ENCODE peak calls at places on chromosomes 16 and 17, in six cellular contexts. M, I, P, Z, D and Y are unnamed samples.

GRCh38 chr17:74591503-74591902 is 580 bp downstream of the CD300LD start:
- DNase-seq in M (no peak), I (no peak), P (no peak), Z (no peak), D (no peak), Y (no peak)

GRCh38 chr17:81102352-81102751 is 63.0 kb upstream of the PVALEF start:
- DNase-seq in M (no peak), I (no peak), P (no peak), Z (no peak), D (no peak), Y (no peak)

GRCh38 chr17:61400058-61400785 is 579 bp downstream of the TBX2 start:
- DNase-seq in M (peak; percentile 52), I (no peak), P (no peak), Z (no peak), D (no peak), Y (no peak)

GRCh38 chr17:79622776-79623175 is 11.9 kb upstream of the RBFOX3 start:
- DNase-seq in M (no peak), I (no peak), P (no peak), Z (no peak), D (no peak), Y (peak; percentile 90)

GRCh38 chr17:48051706-48052486 is 3.7 kb downstream of the NFE2L1 start:
- DNase-seq in M (peak; percentile 43), I (peak; percentile 28), P (peak; percentile 23), Z (no peak), D (peak; percentile 50), Y (peak; percentile 93)

GRCh38 chr16:69859105-69859969 is 91.8 kb upstream of the CLEC18A start:
- DNase-seq in M (peak; percentile 92), I (no peak), P (no peak), Z (peak; percentile 33), D (peak; percentile 75), Y (no peak)

GRCh38 chr16:74726736-74727135 is 26.1 kb upstream of the MLKL start:
- DNase-seq in M (peak; percentile 86), I (no peak), P (peak; percentile 72), Z (no peak), D (peak; percentile 29), Y (no peak)

GRCh38 chr16:9706217-9706616 is 476.0 kb downstream of the GRIN2A start:
- DNase-seq in M (no peak), I (no peak), P (no peak), Z (no peak), D (no peak), Y (no peak)

GRCh38 chr17:13311301-13311700 is 290.4 kb downstream of the HS3ST3A1 start:
- DNase-seq in M (no peak), I (no peak), P (no peak), Z (no peak), D (no peak), Y (no peak)

GRCh38 chr17:34613064-34614019 is 34.0 kb downstream of the TMEM132E start:
- DNase-seq in M (peak; percentile 53), I (peak; percentile 11), P (no peak), Z (no peak), D (no peak), Y (no peak)

GRCh38 chr17:48498168-48498840 is 32.5 kb downstream of the HOXB1 start:
- DNase-seq in M (peak; percentile 35), I (peak; percentile 12), P (no peak), Z (no peak), D (no peak), Y (no peak)

GRCh38 chr17:75240394-75241142 is 20.8 kb downstream of the GGA3 start:
- DNase-seq in M (peak; percentile 90), I (no peak), P (peak; percentile 60), Z (peak; percentile 35), D (no peak), Y (no peak)

GRCh38 chr17:7932483-7932891 is 481 bp downstream of the CNTROB start:
- DNase-seq in M (peak; percentile 65), I (no peak), P (peak; percentile 7), Z (no peak), D (peak; percentile 43), Y (no peak)

GRCh38 chr17:13346081-13346533 is 255.6 kb downstream of the HS3ST3A1 start:
- DNase-seq in M (peak; percentile 64), I (no peak), P (no peak), Z (no peak), D (no peak), Y (no peak)

DNA sequence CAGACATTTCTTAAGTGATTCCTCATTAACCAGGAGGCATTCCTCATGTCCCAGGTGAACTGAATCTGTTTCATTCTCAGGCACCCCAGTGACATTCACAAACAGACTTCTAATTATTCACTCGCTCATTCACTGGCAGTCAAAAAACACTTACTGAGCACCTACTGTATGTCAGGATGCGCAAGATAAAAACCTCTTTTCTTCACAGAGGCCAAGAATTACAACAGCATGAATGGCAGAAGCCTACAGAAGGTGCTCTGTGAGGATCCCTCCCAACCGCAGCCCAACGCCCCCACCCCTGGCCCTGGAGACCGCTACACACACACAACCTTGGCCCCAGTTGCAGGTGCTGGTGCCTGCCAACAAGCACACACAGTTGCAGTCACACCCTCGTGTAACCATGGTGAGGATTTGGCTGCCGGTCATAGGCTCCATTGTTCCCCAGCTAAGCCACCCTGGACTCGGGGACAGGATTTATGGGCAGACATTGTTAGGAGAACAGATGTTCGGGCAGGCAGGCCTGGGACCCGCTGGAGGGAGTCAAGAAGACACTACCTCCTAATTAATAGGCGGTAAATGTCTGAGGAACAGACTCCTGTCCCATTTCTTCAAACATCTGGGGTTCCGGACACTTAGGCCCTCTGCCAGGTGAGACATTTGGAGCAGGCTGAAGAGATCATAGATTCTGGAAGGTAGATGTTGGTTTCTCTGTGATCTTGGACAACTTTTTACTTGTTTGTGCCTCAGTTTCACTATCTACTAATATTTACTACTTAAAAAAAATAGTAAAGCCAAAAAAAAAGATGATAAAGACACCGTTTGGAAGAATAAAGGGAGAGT is 43.2 kb downstream of the CUEDC1 start:
- DNase-seq in M (peak; percentile 41), I (peak; percentile 96), P (no peak), Z (peak; percentile 87), D (peak; percentile 92), Y (no peak)
- H3K4me3 ChIP-seq in M (no peak overlapping the region), I (no peak overlapping the region), P (no peak overlapping the region), Z (no peak overlapping the region), D (no peak overlapping the region), Y (no peak overlapping the region)

GRCh38 chr16:85545227-85545818 is 67.8 kb upstream of the GSE1 start:
- DNase-seq in M (no peak), I (no peak), P (no peak), Z (no peak), D (no peak), Y (no peak)

GRCh38 chr16:85543998-85544397 is 69.1 kb upstream of the GSE1 start:
- DNase-seq in M (no peak), I (no peak), P (no peak), Z (no peak), D (no peak), Y (no peak)

GRCh38 chr16:85548375-85548774 is 64.7 kb upstream of the GSE1 start:
- DNase-seq in M (no peak), I (no peak), P (no peak), Z (no peak), D (no peak), Y (no peak)

GRCh38 chr16:85544668-85545067 is 68.5 kb upstream of the GSE1 start:
- DNase-seq in M (no peak), I (no peak), P (no peak), Z (no peak), D (no peak), Y (no peak)

DNA sequence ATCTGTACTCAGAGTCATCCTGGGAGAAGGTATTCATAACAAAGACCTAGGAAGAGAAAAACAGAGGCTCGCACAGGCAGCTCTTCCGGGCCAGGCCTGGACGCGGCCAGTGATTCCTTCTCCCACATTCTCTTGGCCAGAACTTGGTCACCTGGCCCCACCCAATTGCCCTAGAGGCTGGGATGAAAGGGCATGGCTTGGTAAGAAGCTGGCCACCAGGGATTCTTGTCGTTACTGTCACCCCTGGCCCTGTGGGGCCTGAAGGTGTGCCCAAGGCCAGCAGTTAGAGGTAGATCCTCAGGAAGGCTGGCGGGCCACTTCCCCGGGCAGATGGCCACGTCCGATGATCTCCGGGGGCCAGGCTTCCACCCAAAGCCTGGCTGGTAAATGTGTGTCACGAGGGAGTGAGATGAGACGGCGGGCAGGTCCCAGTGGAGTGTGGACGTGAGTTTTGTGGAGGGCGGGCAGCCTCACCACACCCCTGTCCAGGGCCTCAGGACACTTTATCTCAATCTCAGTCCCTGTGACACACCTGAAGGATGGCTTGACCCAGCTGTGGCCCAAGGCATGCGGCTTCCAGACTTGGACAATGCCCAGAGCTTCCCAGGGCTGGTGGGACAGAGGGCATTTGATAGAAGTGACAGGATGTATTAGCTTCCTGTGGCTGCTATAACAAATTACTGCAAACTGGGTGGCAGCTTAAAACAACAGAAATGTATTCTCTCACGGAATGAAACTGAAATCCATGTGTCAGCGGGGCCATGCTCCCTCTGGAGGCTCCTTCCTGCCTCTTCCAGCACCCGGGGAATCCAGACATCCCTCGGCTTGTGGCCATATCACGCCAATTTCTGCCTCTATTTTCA is 66.3 kb upstream of the GSE1 start:
- DNase-seq in M (no peak), I (no peak), P (no peak), Z (no peak), D (no peak), Y (no peak)
- TF ChIP-seq CTCF in M (peak; percentile 41), I (no peak), P (no peak), Z (no peak), D (no peak), Y (peak; percentile 2)

DNA sequence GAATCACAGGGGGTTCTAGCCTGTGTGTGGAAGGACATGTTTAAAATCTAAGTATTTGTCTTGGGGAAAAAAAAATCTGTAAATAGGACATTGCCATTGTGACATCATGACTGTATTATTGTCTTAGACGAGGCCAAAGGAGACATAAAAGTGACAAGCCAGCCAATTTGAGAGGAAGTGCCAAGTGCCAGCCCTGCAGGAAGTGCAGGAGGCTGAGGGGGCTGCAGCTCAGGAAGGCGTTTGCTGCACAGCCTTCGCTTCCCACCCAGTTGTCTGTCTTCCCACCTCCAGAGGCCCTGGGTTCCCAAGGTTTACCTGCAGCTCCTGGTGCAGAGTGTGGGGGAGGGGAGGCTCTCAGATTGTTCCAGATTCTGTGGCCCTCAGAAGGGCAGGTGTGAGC is 1.3 kb downstream of the ADCY7 start:
- DNase-seq in M (no peak), I (no peak), P (peak; percentile 31), Z (no peak), D (no peak), Y (no peak)
- TF ChIP-seq POLR2AphosphoS5 in M (no peak), I (no peak), P (no peak), Z (no peak), D (no peak), Y (no peak)

GRCh38 chr17:29835438-29836351 is 94.3 kb downstream of the SSH2 start:
- DNase-seq in M (peak; percentile 30), I (no peak), P (no peak), Z (no peak), D (peak; percentile 39), Y (no peak)
- H3K4me3 ChIP-seq in M (no peak overlapping the region), I (no peak overlapping the region), P (no peak overlapping the region), Z (no peak overlapping the region), D (no peak overlapping the region), Y (no peak overlapping the region)

GRCh38 chr17:9982159-9982558 is 77.1 kb upstream of the RCVRN start:
- DNase-seq in M (peak; percentile 82), I (no peak), P (peak; percentile 7), Z (peak; percentile 27), D (peak; percentile 15), Y (no peak)
- TF ChIP-seq CTCF in M (peak; percentile 72), I (peak; percentile 33), P (no peak), Z (peak; percentile 43), D (no peak), Y (no peak)